ENCODE peak calls at places on chromosomes 6 and 20, in seven cellular contexts. J is prostate gland, P is HCT116, D is ovary, S is body of pancreas, Z is MM.1S, Q is HepG2. M is an unnamed sample.

GRCh38 chr20:61449916-61450315 is 197.9 kb downstream of the CDH4 start:
- DNase-seq in J (no peak), P (no peak), D (no peak), S (no peak), Z (no peak), Q (no peak), M (no peak)

GRCh38 chr20:20463933-20464374 is 96.0 kb downstream of the INSM1 start:
- DNase-seq in J (no peak), P (no peak), D (no peak), S (no peak), Z (no peak), Q (no peak), M (peak; percentile 45)

GRCh38 chr20:50710492-50711063 is 19.2 kb upstream of the RIPOR3 start:
- DNase-seq in J (no peak), P (no peak), D (no peak), S (peak; percentile 45), Z (no peak), Q (peak; percentile 60), M (no peak)

GRCh38 chr6:69027861-69028260 is 392.8 kb downstream of the ADGRB3 start:
- DNase-seq in J (no peak), P (no peak), D (no peak), S (no peak), Z (no peak), Q (no peak), M (no peak)

GRCh38 chr6:136989591-136990578 is 54.9 kb downstream of the IL20RA start:
- DNase-seq in J (no peak), P (no peak), D (peak; percentile 22), S (peak; percentile 53), Z (no peak), Q (no peak), M (peak; percentile 80)

GRCh38 chr6:11263185-11263817 is 30.8 kb upstream of the NEDD9 start:
- DNase-seq in J (no peak), P (no peak), D (peak; percentile 53), S (peak; percentile 68), Z (no peak), Q (peak; percentile 44), M (peak; percentile 41)

GRCh38 chr6:108755257-108756240 is 92.7 kb upstream of the ARMC2 start:
- DNase-seq in J (no peak), P (no peak), D (no peak), S (no peak), Z (peak; percentile 93), Q (no peak), M (no peak)

GRCh38 chr6:118334634-118335033 is 213.5 kb upstream of the PLN start:
- DNase-seq in J (no peak), P (no peak), D (no peak), S (no peak), Z (no peak), Q (no peak), M (no peak)

GRCh38 chr6:89251170-89251569 is 34.0 kb upstream of the GABRR1 start:
- DNase-seq in J (no peak), P (no peak), D (no peak), S (no peak), Z (no peak), Q (no peak), M (no peak)

GRCh38 chr20:24985802-24986201 is 6.7 kb downstream of the APMAP start:
- DNase-seq in J (no peak), P (no peak), D (no peak), S (no peak), Z (no peak), Q (no peak), M (no peak)

GRCh38 chr6:161414180-161414579 is 140.3 kb upstream of the AGPAT4 start:
- DNase-seq in J (no peak), P (no peak), D (no peak), S (peak; percentile 70), Z (no peak), Q (no peak), M (peak; percentile 47)

GRCh38 chr6:113857565-113858066 is 471 bp downstream of the MARCKS start:
- DNase-seq in J (no peak), P (no peak), D (peak; percentile 47), S (peak; percentile 44), Z (peak; percentile 24), Q (no peak), M (peak; percentile 29)

GRCh38 chr20:50762435-50763201 is 31.2 kb downstream of the PARD6B start:
- DNase-seq in J (peak; percentile 91), P (no peak), D (peak; percentile 69), S (peak; percentile 92), Z (no peak), Q (peak; percentile 34), M (peak; percentile 67)

GRCh38 chr6:127877231-127877630 is 23.6 kb downstream of the THEMIS start:
- DNase-seq in J (no peak), P (no peak), D (no peak), S (no peak), Z (no peak), Q (no peak), M (no peak)

GRCh38 chr20:50431066-50431450 is 79.1 kb upstream of the PTPN1 start:
- DNase-seq in J (peak; percentile 56), P (no peak), D (no peak), S (no peak), Z (no peak), Q (no peak), M (no peak)

DNA sequence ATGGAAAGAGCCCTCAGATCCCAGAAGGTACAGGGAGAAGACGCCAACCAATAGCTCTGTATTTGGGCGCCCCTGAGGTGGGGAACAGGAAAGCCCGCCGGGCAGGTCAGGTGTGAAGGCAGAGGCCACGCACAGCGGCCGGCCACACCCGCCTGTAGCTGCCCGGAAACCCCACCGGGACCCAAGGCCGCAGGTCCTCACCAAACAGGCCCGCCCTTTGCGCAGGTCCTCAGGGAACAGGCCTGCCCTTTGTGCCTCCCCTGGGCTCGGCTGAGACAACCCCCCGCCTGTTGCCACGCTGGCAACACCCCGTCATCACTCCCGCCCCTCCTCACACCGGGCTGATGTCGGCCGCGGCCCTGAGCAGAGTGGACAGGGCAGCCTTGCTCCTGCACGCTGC is 44.9 kb upstream of the CHRNA4 start:
- DNase-seq in J (no peak), P (no peak), D (no peak), S (no peak), Z (no peak), Q (peak; percentile 38), M (no peak)
- H3K27ac ChIP-seq in J (no peak overlapping the region), P (no peak overlapping the region), D (no peak overlapping the region), S (no peak overlapping the region), Z (no peak overlapping the region), Q (no peak overlapping the region), M (no peak overlapping the region)

DNA sequence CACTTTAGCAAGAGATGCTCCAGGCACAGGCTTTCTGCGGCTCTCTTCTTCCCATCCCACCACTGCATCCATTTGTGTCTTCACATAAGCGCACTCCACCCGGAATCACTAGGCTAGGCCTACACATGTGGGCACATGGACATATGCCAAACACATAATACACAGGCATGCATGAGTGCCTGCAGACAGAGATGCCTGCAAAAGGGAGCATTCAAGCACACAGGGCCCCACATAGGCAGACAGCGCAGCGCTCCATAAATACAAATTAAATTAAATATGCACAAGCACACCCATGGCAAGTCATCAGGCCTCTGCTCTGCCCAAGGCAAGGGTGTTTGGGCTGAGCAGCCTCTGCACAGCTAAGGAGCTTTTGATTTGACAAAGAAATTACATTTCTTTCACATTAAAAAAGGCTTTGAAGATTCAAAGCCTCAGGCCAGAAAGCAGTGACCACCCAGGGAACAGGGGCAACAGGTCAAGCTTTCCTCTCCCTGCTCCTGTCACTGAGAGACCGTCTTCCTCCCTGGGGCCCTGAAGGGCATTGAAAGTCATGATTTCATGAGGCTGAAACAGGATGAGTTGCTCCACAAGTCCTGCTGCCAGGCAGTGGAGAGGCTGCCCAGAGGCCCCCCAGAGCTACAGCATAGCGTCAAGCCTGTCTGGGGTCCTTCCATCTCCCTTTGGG is 134.2 kb upstream of the LRFN2 start:
- DNase-seq in J (no peak), P (no peak), D (no peak), S (no peak), Z (no peak), Q (no peak), M (no peak)
- H3K27ac ChIP-seq in J (no peak overlapping the region), P (no peak overlapping the region), D (no peak overlapping the region), S (no peak overlapping the region), Z (no peak overlapping the region), Q (no peak overlapping the region), M (no peak overlapping the region)

GRCh38 chr6:42726026-42726425 is 3.6 kb upstream of the PRPH2 start:
- DNase-seq in J (no peak), P (no peak), D (no peak), S (no peak), Z (no peak), Q (no peak), M (no peak)

GRCh38 chr6:42726485-42727083 is 4.2 kb upstream of the PRPH2 start:
- DNase-seq in J (peak; percentile 80), P (peak; percentile 75), D (peak; percentile 81), S (peak; percentile 88), Z (peak; percentile 85), Q (peak; percentile 84), M (peak; percentile 90)

GRCh38 chr6:42727627-42728026 is 5.2 kb upstream of the PRPH2 start:
- DNase-seq in J (no peak), P (no peak), D (peak; percentile 57), S (no peak), Z (no peak), Q (no peak), M (no peak)

GRCh38 chr6:42724825-42725224 is 2.4 kb upstream of the PRPH2 start:
- DNase-seq in J (no peak), P (no peak), D (no peak), S (no peak), Z (no peak), Q (no peak), M (no peak)

DNA sequence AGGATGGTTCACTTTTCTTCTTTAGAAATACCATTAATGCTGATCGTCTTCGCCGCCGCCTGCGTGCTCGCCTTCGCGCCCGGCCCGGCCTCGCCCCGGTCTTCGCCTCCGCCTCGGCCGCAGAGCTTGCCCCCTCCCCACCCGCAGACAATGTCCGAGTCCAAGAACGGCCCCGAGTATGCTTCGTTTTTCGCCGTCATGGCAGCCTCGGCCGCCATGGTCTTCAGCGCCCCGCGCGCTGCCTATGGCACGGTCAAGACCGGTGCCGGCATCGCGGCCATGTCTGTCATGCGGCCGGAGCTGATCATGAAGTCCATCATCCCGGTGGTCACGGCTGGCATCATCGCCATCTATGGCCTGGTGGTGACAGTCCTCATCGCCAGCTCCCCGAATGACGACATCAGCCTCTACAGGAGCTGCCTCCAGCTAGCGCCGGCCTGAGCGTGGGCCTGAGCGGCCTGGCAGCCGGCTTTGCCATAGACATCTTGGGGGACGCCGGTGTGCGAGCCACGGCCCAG is 4.7 kb upstream of the PRPH2 start:
- DNase-seq in J (no peak), P (no peak), D (peak; percentile 51), S (peak; percentile 33), Z (no peak), Q (no peak), M (no peak)
- H3K27ac ChIP-seq in J (peak overlapping the region; percentile 57), P (no peak overlapping the region), D (peak overlapping the region; percentile 85), S (no peak overlapping the region), Z (no peak overlapping the region), Q (no peak overlapping the region), M (no peak overlapping the region)

DNA sequence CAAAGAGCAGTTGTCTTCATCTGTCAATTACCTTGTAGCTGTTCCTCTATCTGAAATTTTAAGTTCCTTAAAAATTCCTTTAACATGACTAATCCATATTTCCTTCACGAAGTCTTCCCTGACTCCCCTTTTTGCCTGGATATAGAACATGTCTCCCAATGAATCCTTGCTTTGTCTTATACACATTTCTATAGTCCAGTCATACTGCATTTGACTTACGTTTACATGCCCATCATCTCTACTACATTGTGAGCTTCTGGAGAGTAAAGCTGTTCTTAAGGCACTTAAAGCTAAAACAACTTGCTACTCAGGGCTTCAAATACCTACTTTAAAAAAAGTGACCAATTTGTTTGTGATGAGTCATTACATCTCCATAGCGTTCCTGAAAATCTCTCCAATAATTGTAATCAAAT is 4.9 kb downstream of the REV3L start:
- DNase-seq in J (no peak), P (no peak), D (no peak), S (no peak), Z (no peak), Q (peak; percentile 28), M (no peak)
- H3K27ac ChIP-seq in J (no peak overlapping the region), P (peak overlapping the region; percentile 28), D (no peak overlapping the region), S (no peak overlapping the region), Z (no peak overlapping the region), Q (no peak overlapping the region), M (peak overlapping the region; percentile 44)

GRCh38 chr20:48751871-48752270 is 75.9 kb downstream of the PREX1 start:
- DNase-seq in J (no peak), P (no peak), D (no peak), S (no peak), Z (no peak), Q (no peak), M (no peak)
- H3K27ac ChIP-seq in J (no peak overlapping the region), P (no peak overlapping the region), D (no peak overlapping the region), S (no peak overlapping the region), Z (no peak overlapping the region), Q (no peak overlapping the region), M (no peak overlapping the region)

M was measured in SJCRH30.